ENCODE peak calls at places on chromosomes 3 and 15, in seven cellular contexts. D is HCT116, K is spleen, L is breast epithelium, P is uterus, N is adrenal gland, A is thyroid gland. W is an unnamed sample.

GRCh38 chr3:63662500-63662899 is 10.0 kb downstream of the SNTN start:
- DNase-seq in L (no peak), A (no peak), K (no peak), P (no peak), D (no peak), N (no peak), W (no peak)

GRCh38 chr3:195458188-195458800 is 15.5 kb upstream of the ACAP2 start:
- DNase-seq in D (no peak), P (no peak), K (no peak), A (no peak), L (no peak), N (no peak), W (no peak)

GRCh38 chr3:42439461-42440075 is 29.2 kb upstream of the LYZL4 start:
- DNase-seq in P (no peak), L (no peak), D (no peak), N (no peak), K (no peak), A (no peak), W (no peak)

GRCh38 chr3:11514191-11514770 is 129.4 kb downstream of the VGLL4 start:
- DNase-seq in P (peak; percentile 53), D (no peak), N (peak; percentile 54), L (no peak), A (peak; percentile 28), K (no peak), W (no peak)

GRCh38 chr3:115518100-115518852 is 105.0 kb upstream of the GAP43 start:
- DNase-seq in A (peak; percentile 78), N (peak; percentile 54), K (no peak), D (peak; percentile 19), P (peak; percentile 33), L (no peak), W (peak; percentile 85)

GRCh38 chr3:159346504-159346903 is 544.6 kb downstream of the MFSD1 start:
- DNase-seq in L (no peak), K (no peak), A (no peak), P (no peak), N (no peak), D (peak; percentile 4), W (no peak)

GRCh38 chr3:124401841-124402240 is 328.4 kb upstream of the UMPS start:
- DNase-seq in P (no peak), N (no peak), K (no peak), L (no peak), A (peak; percentile 15), D (no peak), W (no peak)

GRCh38 chr3:111999924-112000835 is 1.5 kb downstream of the TAGLN3 start:
- DNase-seq in K (no peak), N (no peak), D (no peak), P (no peak), L (no peak), A (no peak), W (no peak)

GRCh38 chr3:23698652-23699313 is 107.0 kb upstream of the UBE2E1 start:
- DNase-seq in N (no peak), A (no peak), D (no peak), L (no peak), P (no peak), K (no peak), W (no peak)

GRCh38 chr3:50418845-50419244 is 59.5 kb upstream of the TMEM115 start:
- DNase-seq in D (no peak), P (no peak), L (no peak), K (no peak), N (no peak), A (no peak), W (no peak)

GRCh38 chr3:105878061-105878460 is 9.2 kb upstream of the CBLB start:
- DNase-seq in D (no peak), N (no peak), L (no peak), K (no peak), P (no peak), A (no peak), W (no peak)

GRCh38 chr15:70286110-70286806 is 188.5 kb upstream of the TLE3 start:
- DNase-seq in P (no peak), A (peak; percentile 91), K (no peak), L (no peak), D (no peak), N (no peak), W (no peak)

GRCh38 chr3:127104586-127104985 is 88.3 kb upstream of the PRR23E start:
- DNase-seq in K (no peak), D (no peak), P (no peak), L (no peak), N (no peak), A (no peak), W (no peak)

GRCh38 chr15:78105541-78106241 is 13.3 kb downstream of the SH2D7 start:
- DNase-seq in P (no peak), D (no peak), N (no peak), K (peak; percentile 69), L (no peak), A (no peak), W (no peak)

GRCh38 chr3:8755564-8756237 is 13.7 kb downstream of the OXTR start:
- DNase-seq in A (no peak), K (no peak), D (peak; percentile 37), L (no peak), P (no peak), N (no peak), W (no peak)

GRCh38 chr3:184560992-184561328 is 625 bp upstream of the EPHB3 start:
- DNase-seq in K (no peak), L (no peak), D (no peak), P (no peak), A (no peak), N (no peak), W (no peak)

GRCh38 chr3:184560531-184560930 is 1.1 kb upstream of the EPHB3 start:
- DNase-seq in K (peak; percentile 74), N (no peak), D (no peak), L (peak; percentile 17), A (no peak), P (no peak), W (peak; percentile 46)

GRCh38 chr3:184562875-184563568 is 1.4 kb downstream of the EPHB3 start:
- DNase-seq in L (no peak), N (no peak), P (peak; percentile 61), D (no peak), K (no peak), A (no peak), W (no peak)

GRCh38 chr3:184562146-184562861 is 719 bp downstream of the EPHB3 start:
- DNase-seq in L (no peak), N (no peak), A (no peak), D (no peak), P (no peak), K (peak; percentile 82), W (no peak)

DNA sequence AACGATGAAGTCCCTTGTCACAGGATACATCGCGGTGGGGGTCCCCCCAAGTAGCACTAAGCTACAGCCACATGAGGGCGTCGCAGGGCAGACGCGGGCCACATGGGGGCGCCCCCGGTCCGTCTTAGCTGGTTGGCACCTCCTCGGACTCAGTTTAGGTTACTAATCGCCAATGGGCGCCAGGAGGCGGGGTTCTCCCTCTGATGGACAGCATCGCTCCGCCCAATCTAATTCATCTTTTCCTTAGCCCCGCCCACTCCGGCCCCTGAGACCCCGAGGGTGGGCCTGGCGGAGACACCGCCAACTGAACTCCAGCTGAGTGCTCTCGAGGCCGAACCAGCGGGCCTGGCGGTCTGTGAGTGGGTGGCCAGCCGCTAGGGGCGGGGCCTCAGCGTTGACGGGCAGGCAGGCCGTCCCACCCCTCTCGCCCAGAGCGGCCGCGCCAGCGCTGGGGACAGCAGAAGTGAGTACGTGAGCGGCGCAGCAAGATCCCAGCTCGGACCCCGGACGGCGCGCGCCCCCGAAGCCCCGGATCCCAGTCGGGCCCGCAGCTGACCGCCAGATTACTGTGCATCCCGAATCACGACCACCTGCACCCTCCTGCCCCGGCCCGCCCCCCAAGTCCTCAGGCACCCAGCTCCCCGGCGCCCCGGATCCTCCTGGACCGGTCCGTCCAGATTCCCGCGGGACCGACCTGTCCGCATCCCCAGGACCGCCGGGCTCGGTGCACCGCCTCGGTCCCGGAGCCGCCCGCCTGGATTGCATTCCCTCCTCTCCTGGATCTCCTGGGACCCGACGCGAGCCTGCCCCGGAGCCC is at the start of gene EPHB3:
- DNase-seq in D (peak; percentile 98), A (peak; percentile 99), L (peak; percentile 99), K (peak; percentile 97), P (peak; percentile 100), N (peak; percentile 100), W (peak; percentile 99)
- TF ChIP-seq POLR2A in D (peak; percentile 23), A (peak; percentile 56), L (peak; percentile 90), K (peak; percentile 42), P (peak; percentile 97), N (peak; percentile 91), W (peak; percentile 76)

GRCh38 chr15:88032787-88033186 is 223.8 kb downstream of the NTRK3 start:
- DNase-seq in L (no peak), N (no peak), K (no peak), P (no peak), A (no peak), D (peak; percentile 8), W (no peak)

GRCh38 chr15:88023956-88024355 is 232.6 kb downstream of the NTRK3 start:
- DNase-seq in D (no peak), P (no peak), N (no peak), L (no peak), A (no peak), K (no peak), W (no peak)

GRCh38 chr15:88031461-88031860 is 225.1 kb downstream of the NTRK3 start:
- DNase-seq in N (no peak), L (no peak), P (no peak), A (no peak), D (no peak), K (no peak), W (no peak)

GRCh38 chr15:88029696-88030095 is 226.8 kb downstream of the NTRK3 start:
- DNase-seq in A (no peak), L (no peak), D (no peak), K (no peak), P (no peak), N (no peak), W (no peak)

GRCh38 chr15:88028024-88028423 is 228.5 kb downstream of the NTRK3 start:
- DNase-seq in P (no peak), D (no peak), K (no peak), L (no peak), A (no peak), N (no peak), W (no peak)
- TF ChIP-seq CTCF in P (no peak), D (no peak), K (no peak), L (no peak), A (no peak), N (no peak), W (no peak)

DNA sequence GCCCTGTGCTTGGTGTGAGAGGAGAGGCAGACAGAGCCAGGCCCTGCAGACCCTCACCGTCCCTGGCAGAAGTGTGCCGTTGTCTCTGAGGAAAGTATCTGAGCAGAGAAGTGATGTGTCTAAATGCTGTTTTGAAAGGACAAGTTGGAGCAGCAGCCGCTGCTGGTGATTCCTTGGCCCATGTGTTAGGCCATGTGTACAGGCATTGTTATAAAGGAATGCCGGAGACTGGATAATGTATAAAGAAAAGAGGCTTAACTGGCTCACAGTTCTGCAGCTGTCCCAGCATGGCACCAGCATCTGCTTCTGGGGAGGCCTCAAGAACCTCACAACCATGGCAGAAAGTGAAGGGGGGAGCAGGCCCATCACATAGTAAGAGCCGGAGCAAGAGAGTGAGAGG is 334.6 kb upstream of the ATP10A start:
- DNase-seq in D (no peak), P (no peak), A (no peak), L (no peak), N (no peak), K (no peak), W (no peak)
- H3K9me3 ChIP-seq in D (peaks cover 36% of the 10 kb centered on the region), P (no peaks in the 10 kb centered on the region), A (no peaks in the 10 kb centered on the region), L (no peaks in the 10 kb centered on the region), N (no peaks in the 10 kb centered on the region), K (no peaks in the 10 kb centered on the region), W (no peaks in the 10 kb centered on the region)

DNA sequence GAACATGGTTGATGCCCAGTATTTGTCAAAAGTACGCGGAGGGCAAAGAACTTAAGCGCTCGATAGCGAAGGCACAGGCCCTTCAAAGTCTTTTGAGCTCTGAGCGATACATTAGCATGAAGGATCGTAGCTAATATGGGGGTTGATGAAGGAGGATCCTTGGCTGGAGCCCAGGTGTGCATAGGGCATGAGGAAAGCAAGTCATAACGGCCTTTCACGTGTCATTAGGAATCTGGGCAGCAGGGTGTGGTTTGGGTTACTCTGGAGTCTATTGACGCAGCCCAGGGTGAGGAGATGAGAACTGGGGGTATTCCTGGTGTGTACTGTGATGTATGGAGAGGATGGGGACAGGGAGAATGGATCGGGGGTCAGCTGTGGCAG is 31.7 kb downstream of the SPINK8 start:
- DNase-seq in L (peak; percentile 46), D (peak; percentile 16), A (peak; percentile 45), K (no peak), P (peak; percentile 32), N (peak; percentile 43), W (no peak)
- TF ChIP-seq POLR2A in L (no peak), D (no peak), A (no peak), K (no peak), P (no peak), N (no peak), W (no peak)

W was measured in heart left ventricle.